ENCODE peak calls at places on chromosomes 6 and 20, in seven cellular contexts. Z, G, A, O, I, T and L are unnamed samples.

GRCh38 chr6:132136976-132137375 is 185.8 kb upstream of the CCN2 start:
- DNase-seq in A (peak; percentile 61), T (no peak), G (no peak), Z (no peak), O (no peak), I (no peak), L (peak; percentile 49)

GRCh38 chr20:10218536-10219451 is at the start of gene SNAP25:
- DNase-seq in I (no peak), T (peak; percentile 18), O (peak; percentile 82), Z (no peak), G (peak; percentile 81), A (peak; percentile 70), L (peak; percentile 61)

GRCh38 chr6:113588646-113589045 is 268.5 kb upstream of the MARCKS start:
- DNase-seq in Z (peak; percentile 44), I (no peak), O (no peak), T (no peak), A (no peak), G (no peak), L (no peak)

GRCh38 chr6:110517601-110518280 is 41.3 kb upstream of the SLC22A16 start:
- DNase-seq in I (no peak), G (no peak), Z (no peak), O (no peak), A (no peak), T (no peak), L (no peak)

GRCh38 chr6:100512203-100512862 is 47.6 kb upstream of the SIM1 start:
- DNase-seq in T (no peak), A (no peak), G (no peak), Z (no peak), I (no peak), O (no peak), L (peak; percentile 77)

GRCh38 chr20:7841291-7841966 is 98.8 kb downstream of the HAO1 start:
- DNase-seq in G (no peak), A (no peak), T (no peak), O (no peak), I (no peak), Z (peak; percentile 35), L (peak; percentile 70)

GRCh38 chr20:8388146-8388545 is 256.1 kb downstream of the PLCB1 start:
- DNase-seq in T (no peak), G (no peak), O (no peak), Z (peak; percentile 64), A (no peak), I (no peak), L (no peak)

GRCh38 chr20:53002786-53003185 is 30.6 kb downstream of the TSHZ2 start:
- DNase-seq in I (no peak), O (no peak), G (no peak), Z (no peak), A (no peak), T (no peak), L (no peak)

GRCh38 chr6:106609699-106610098 is 19.6 kb downstream of the RTN4IP1 start:
- DNase-seq in T (no peak), I (no peak), O (no peak), G (peak; percentile 45), A (peak; percentile 66), Z (no peak), L (peak; percentile 16)

GRCh38 chr6:38068854-38069253 is 249.3 kb downstream of the ZFAND3 start:
- DNase-seq in A (no peak), G (no peak), I (no peak), O (no peak), T (no peak), Z (peak; percentile 25), L (no peak)

GRCh38 chr6:143696327-143697000 is 18.7 kb downstream of the PHACTR2 start:
- DNase-seq in A (no peak), I (no peak), G (no peak), T (no peak), Z (no peak), O (no peak), L (no peak)

GRCh38 chr6:14882394-14883073 is 363.3 kb upstream of the JARID2 start:
- DNase-seq in T (no peak), Z (no peak), A (no peak), O (no peak), I (no peak), G (no peak), L (peak; percentile 14)